ENCODE peak calls at places on chromosomes 6 and 20, in six cellular contexts. H is heart left ventricle, F is progenitor cell of endocrine pancreas, K is SHP77, C is D341Med, X is HuH-7.5. L is an unnamed sample.

GRCh38 chr6:149951626-149952025 is 9.8 kb downstream of the ULBP2 start:
- DNase-seq in H (no peak), F (no peak), C (peak), K (no peak), X (no peak), L (no peak)

GRCh38 chr6:158043008-158043407 is 61.3 kb downstream of the SYNJ2 start:
- DNase-seq in K (no peak), F (no peak), C (no peak), H (no peak), X (no peak), L (no peak)

GRCh38 chr20:62179162-62179504 is 3.7 kb upstream of the MTG2 start:
- DNase-seq in X (no peak), H (no peak), F (no peak), K (no peak), C (no peak), L (no peak)

GRCh38 chr6:7243188-7243942 is 69.6 kb downstream of the SSR1 start:
- DNase-seq in C (peak), X (peak), F (peak), K (peak), H (peak), L (peak)

GRCh38 chr6:152093711-152094110 is 286.2 kb downstream of the ESR1 start:
- DNase-seq in X (no peak), C (no peak), H (no peak), F (no peak), K (no peak), L (no peak)

GRCh38 chr6:22091424-22091948 is 205.3 kb downstream of the PRL start:
- DNase-seq in K (no peak), F (no peak), C (no peak), H (no peak), X (no peak), L (no peak)

GRCh38 chr6:89413006-89413400 is 930 bp upstream of the RRAGD start:
- DNase-seq in K (no peak), H (no peak), X (no peak), C (no peak), F (no peak), L (no peak)

GRCh38 chr6:63685453-63686379 is 50.1 kb downstream of the PHF3 start:
- DNase-seq in F (no peak), H (no peak), C (no peak), K (no peak), X (no peak), L (no peak)

GRCh38 chr6:10412948-10413849 is 1.7 kb downstream of the TFAP2A start:
- DNase-seq in H (no peak), F (no peak), X (no peak), K (peak), C (peak), L (no peak)

GRCh38 chr6:16243055-16243454 is 4.7 kb downstream of the GMPR start:
- DNase-seq in X (no peak), C (no peak), K (no peak), F (no peak), H (peak), L (no peak)

GRCh38 chr6:5025911-5026819 is 22.3 kb upstream of the RPP40 start:
- DNase-seq in K (peak), X (no peak), F (peak), C (no peak), H (peak), L (peak)